ENCODE peak calls at places on chromosomes 12 and 14, in four cellular contexts. One of them, this sample, is unnamed.

GRCh38 chr14:89445252-89445973 is 28.4 kb upstream of the FOXN3 start:
- DNase-seq in tibial nerve: no peak
- DNase-seq in Peyer's patch: no peak
- DNase-seq in psoas muscle: no peak
- DNase-seq in this sample: no peak

GRCh38 chr14:62694075-62694474 is 351.2 kb downstream of the KCNH5 start:
- DNase-seq in psoas muscle: no peak
- DNase-seq in tibial nerve: no peak
- DNase-seq in Peyer's patch: no peak
- DNase-seq in this sample: peak; percentile 52

GRCh38 chr12:22266101-22266500 is 68.4 kb downstream of the ST8SIA1 start:
- DNase-seq in psoas muscle: no peak
- DNase-seq in tibial nerve: no peak
- DNase-seq in Peyer's patch: no peak
- DNase-seq in this sample: no peak

GRCh38 chr12:65895759-65896656 is 71.7 kb downstream of the HMGA2 start:
- DNase-seq in Peyer's patch: no peak
- DNase-seq in tibial nerve: no peak
- DNase-seq in psoas muscle: no peak
- DNase-seq in this sample: peak; percentile 53

GRCh38 chr12:108125073-108125472 is 4.0 kb upstream of the WSCD2 start:
- DNase-seq in tibial nerve: no peak
- DNase-seq in psoas muscle: no peak
- DNase-seq in Peyer's patch: no peak
- DNase-seq in this sample: no peak

GRCh38 chr12:107159384-107159900 is 66.1 kb upstream of the CRY1 start:
- DNase-seq in Peyer's patch: no peak
- DNase-seq in psoas muscle: no peak
- DNase-seq in tibial nerve: no peak
- DNase-seq in this sample: no peak

GRCh38 chr12:43066471-43066870 is 476.9 kb upstream of the PRICKLE1 start:
- DNase-seq in psoas muscle: no peak
- DNase-seq in tibial nerve: no peak
- DNase-seq in Peyer's patch: no peak
- DNase-seq in this sample: no peak

GRCh38 chr14:72332054-72332453 is 399.8 kb downstream of the RGS6 start:
- DNase-seq in psoas muscle: peak; percentile 12
- DNase-seq in tibial nerve: no peak
- DNase-seq in Peyer's patch: no peak
- DNase-seq in this sample: no peak

GRCh38 chr14:78566017-78566858 is 396.1 kb downstream of the NRXN3 start:
- DNase-seq in psoas muscle: peak; percentile 67
- DNase-seq in Peyer's patch: peak; percentile 89
- DNase-seq in tibial nerve: peak; percentile 86
- DNase-seq in this sample: peak; percentile 51

GRCh38 chr14:78902010-78902623 is 731.9 kb downstream of the NRXN3 start:
- DNase-seq in psoas muscle: no peak
- DNase-seq in Peyer's patch: no peak
- DNase-seq in tibial nerve: no peak
- DNase-seq in this sample: peak; percentile 39

DNA sequence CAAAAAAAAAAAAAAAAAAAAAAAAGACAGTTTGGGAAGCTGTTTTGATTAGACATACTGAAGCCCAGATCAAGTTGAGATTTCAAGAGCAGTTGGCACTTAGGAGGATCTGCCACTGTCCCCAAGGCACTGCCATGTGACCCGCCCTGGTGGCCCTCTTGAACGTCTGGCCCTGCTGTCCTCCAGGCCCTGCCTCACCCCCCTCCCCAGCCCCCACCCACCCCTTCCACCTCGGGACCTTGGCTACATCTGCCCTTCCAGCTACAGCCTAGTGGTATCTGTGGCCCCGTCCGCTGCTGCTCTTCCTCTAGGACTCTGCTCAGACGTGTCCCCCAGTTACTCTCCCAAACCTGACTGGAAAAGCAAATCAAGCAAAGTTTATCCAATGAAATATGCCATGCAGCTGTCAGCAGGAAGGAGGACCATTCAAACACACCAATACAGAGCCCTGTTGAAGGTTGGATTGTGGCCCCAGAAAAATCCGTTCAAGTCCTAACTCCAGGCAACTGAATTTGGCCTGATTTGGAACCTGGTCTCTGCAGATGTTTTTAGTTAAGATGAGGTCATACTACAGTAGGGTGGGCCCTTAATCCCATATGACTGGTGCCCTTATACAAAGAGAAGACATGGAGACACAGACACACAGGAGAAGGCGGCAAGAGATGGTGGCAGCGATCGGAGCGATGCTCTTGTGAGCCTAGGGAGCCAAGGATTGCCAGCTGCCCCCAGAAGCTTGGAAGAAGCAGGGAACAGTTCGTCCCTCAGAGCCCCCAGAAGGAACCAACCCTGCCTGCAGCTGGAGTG is 17.7 kb downstream of the SLC25A29 start:
- DNase-seq in Peyer's patch: peak; percentile 26
- DNase-seq in tibial nerve: no peak
- DNase-seq in psoas muscle: no peak
- DNase-seq in this sample: peak; percentile 31
- H3K4me1 ChIP-seq in Peyer's patch: peaks cover 14% of the 10 kb centered on the region
- H3K4me1 ChIP-seq in tibial nerve: peaks cover 4% of the 10 kb centered on the region
- H3K4me1 ChIP-seq in psoas muscle: peaks cover 23% of the 10 kb centered on the region
- H3K4me1 ChIP-seq in this sample: peaks cover 13% of the 10 kb centered on the region

GRCh38 chr14:26113930-26114329 is 483.9 kb downstream of the NOVA1 start:
- DNase-seq in tibial nerve: no peak
- DNase-seq in Peyer's patch: no peak
- DNase-seq in psoas muscle: no peak
- DNase-seq in this sample: no peak
- H3K4me1 ChIP-seq in tibial nerve: no peaks in the 10 kb centered on the region
- H3K4me1 ChIP-seq in Peyer's patch: no peaks in the 10 kb centered on the region
- H3K4me1 ChIP-seq in psoas muscle: no peaks in the 10 kb centered on the region
- H3K4me1 ChIP-seq in this sample: no peaks in the 10 kb centered on the region

GRCh38 chr14:91371011-91371989 is 46.3 kb downstream of the CCDC88C start:
- DNase-seq in tibial nerve: no peak
- DNase-seq in psoas muscle: no peak
- DNase-seq in Peyer's patch: no peak
- DNase-seq in this sample: no peak

GRCh38 chr14:91373591-91374245 is 43.9 kb downstream of the CCDC88C start:
- DNase-seq in tibial nerve: no peak
- DNase-seq in Peyer's patch: no peak
- DNase-seq in psoas muscle: no peak
- DNase-seq in this sample: no peak

GRCh38 chr14:91372680-91373495 is 44.7 kb downstream of the CCDC88C start:
- DNase-seq in Peyer's patch: peak; percentile 78
- DNase-seq in psoas muscle: no peak
- DNase-seq in tibial nerve: no peak
- DNase-seq in this sample: no peak

GRCh38 chr14:91369628-91370445 is 47.8 kb downstream of the CCDC88C start:
- DNase-seq in Peyer's patch: no peak
- DNase-seq in psoas muscle: no peak
- DNase-seq in tibial nerve: no peak
- DNase-seq in this sample: no peak

DNA sequence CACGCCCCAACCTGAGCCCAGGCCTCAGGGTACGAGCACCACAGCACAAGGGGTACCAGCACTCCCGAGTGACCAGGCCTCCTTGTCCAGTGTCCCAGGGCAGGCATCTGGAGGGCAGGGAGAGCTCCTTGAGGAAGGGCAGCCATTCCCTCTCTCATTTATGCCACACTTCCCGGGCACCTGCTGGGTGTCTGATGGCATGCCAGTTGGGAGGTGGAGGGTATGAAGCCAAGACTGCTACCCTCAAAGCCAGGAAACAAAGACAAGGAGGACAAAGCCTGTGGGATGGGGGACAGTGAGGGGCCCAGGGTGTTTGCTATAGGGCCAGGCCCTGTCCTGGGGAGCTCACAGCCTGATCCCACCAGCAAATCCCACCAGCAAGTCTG is 45.6 kb downstream of the CCDC88C start:
- DNase-seq in Peyer's patch: no peak
- DNase-seq in psoas muscle: no peak
- DNase-seq in tibial nerve: no peak
- DNase-seq in this sample: no peak
- H3K4me1 ChIP-seq in Peyer's patch: peaks cover 56% of the 10 kb centered on the region
- H3K4me1 ChIP-seq in psoas muscle: peaks cover 15% of the 10 kb centered on the region
- H3K4me1 ChIP-seq in tibial nerve: no peaks in the 10 kb centered on the region
- H3K4me1 ChIP-seq in this sample: no peaks in the 10 kb centered on the region

GRCh38 chr12:56236985-56237384 is 7.1 kb downstream of the SLC39A5 start:
- DNase-seq in tibial nerve: no peak
- DNase-seq in psoas muscle: no peak
- DNase-seq in Peyer's patch: no peak
- DNase-seq in this sample: no peak
- H3K4me1 ChIP-seq in tibial nerve: no peaks in the 10 kb centered on the region
- H3K4me1 ChIP-seq in psoas muscle: no peaks in the 10 kb centered on the region
- H3K4me1 ChIP-seq in Peyer's patch: no peaks in the 10 kb centered on the region
- H3K4me1 ChIP-seq in this sample: no peaks in the 10 kb centered on the region

GRCh38 chr14:22569749-22570131 is 19.3 kb downstream of the DAD1 start:
- DNase-seq in Peyer's patch: no peak
- DNase-seq in psoas muscle: no peak
- DNase-seq in tibial nerve: no peak
- DNase-seq in this sample: no peak
- H3K4me1 ChIP-seq in Peyer's patch: peaks cover 8% of the 10 kb centered on the region
- H3K4me1 ChIP-seq in psoas muscle: peaks cover 40% of the 10 kb centered on the region
- H3K4me1 ChIP-seq in tibial nerve: no peaks in the 10 kb centered on the region
- H3K4me1 ChIP-seq in this sample: peaks cover 24% of the 10 kb centered on the region

GRCh38 chr12:110578522-110579238 is 4.4 kb downstream of the PPTC7 start:
- DNase-seq in Peyer's patch: no peak
- DNase-seq in psoas muscle: no peak
- DNase-seq in tibial nerve: no peak
- DNase-seq in this sample: no peak

GRCh38 chr12:110574044-110574443 is 9.1 kb downstream of the PPTC7 start:
- DNase-seq in psoas muscle: no peak
- DNase-seq in Peyer's patch: no peak
- DNase-seq in tibial nerve: no peak
- DNase-seq in this sample: no peak

GRCh38 chr12:110577717-110578521 is 5.2 kb downstream of the PPTC7 start:
- DNase-seq in Peyer's patch: no peak
- DNase-seq in psoas muscle: no peak
- DNase-seq in tibial nerve: no peak
- DNase-seq in this sample: peak; percentile 75

GRCh38 chr12:110576504-110576903 is 6.6 kb downstream of the PPTC7 start:
- DNase-seq in tibial nerve: no peak
- DNase-seq in Peyer's patch: no peak
- DNase-seq in psoas muscle: no peak
- DNase-seq in this sample: no peak

DNA sequence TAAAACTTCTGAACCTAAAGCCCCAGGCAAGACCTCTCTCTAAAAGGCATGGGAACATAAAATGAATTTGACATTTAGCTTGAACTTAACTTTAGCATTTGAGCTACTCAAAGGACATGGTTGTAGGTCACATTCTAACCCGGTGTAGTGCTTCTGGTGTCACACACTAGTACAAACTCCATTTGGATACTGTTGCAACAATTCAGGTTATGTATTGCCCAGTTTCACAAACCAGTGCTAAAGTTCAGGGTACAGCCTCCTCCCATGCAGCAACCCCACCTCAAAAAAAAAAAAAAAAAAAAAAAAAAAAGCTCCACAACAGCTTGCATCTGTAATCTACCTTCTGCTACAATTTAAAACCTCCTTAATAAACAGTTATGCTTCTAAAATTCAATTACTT is 7.8 kb downstream of the PPTC7 start:
- DNase-seq in tibial nerve: no peak
- DNase-seq in Peyer's patch: no peak
- DNase-seq in psoas muscle: no peak
- DNase-seq in this sample: no peak
- H3K4me1 ChIP-seq in tibial nerve: peaks cover 30% of the 10 kb centered on the region
- H3K4me1 ChIP-seq in Peyer's patch: peaks cover 68% of the 10 kb centered on the region
- H3K4me1 ChIP-seq in psoas muscle: peaks cover 77% of the 10 kb centered on the region
- H3K4me1 ChIP-seq in this sample: peaks cover 24% of the 10 kb centered on the region